ENCODE peak calls at places on chromosomes 4 and X, in five cellular contexts. K, M, A, Y and N are unnamed samples.
A peak's percentile ranks its signal among the peaks of the same experiment; 100 is the strongest.

GRCh38 chr4:81562093-81562492 is 90.4 kb upstream of the RASGEF1B start:
- DNase-seq in K (no peak), M (no peak), A (no peak), Y (no peak), N (no peak)

GRCh38 chr4:170325599-170325998 is 235.8 kb upstream of the AADAT start:
- DNase-seq in K (no peak), M (no peak), A (no peak), Y (no peak), N (no peak)

GRCh38 chr4:47926667-47927258 is 12.4 kb upstream of the NFXL1 start:
- DNase-seq in K (no peak), M (no peak), A (no peak), Y (peak; percentile 26), N (peak; percentile 61)

GRCh38 chr4:101040776-101041175 is 306.6 kb downstream of the PPP3CA start:
- DNase-seq in K (no peak), M (no peak), A (no peak), Y (no peak), N (no peak)

GRCh38 chr4:126582737-126583136 is 1050.0 kb upstream of the INTU start:
- DNase-seq in K (no peak), M (no peak), A (no peak), Y (no peak), N (no peak)

GRCh38 chr4:100417565-100417964 is 100.3 kb downstream of the EMCN start:
- DNase-seq in K (no peak), M (no peak), A (no peak), Y (no peak), N (no peak)

GRCh38 chr4:101421393-101421792 is 74.1 kb upstream of the PPP3CA start:
- DNase-seq in K (no peak), M (no peak), A (no peak), Y (no peak), N (no peak)

GRCh38 chrX:9163153-9163790 is 129.3 kb upstream of the FAM9B start:
- DNase-seq in K (no peak), M (no peak), A (no peak), Y (no peak), N (no peak)

GRCh38 chr4:145930592-145930991 is 8.0 kb downstream of the ZNF827 start:
- DNase-seq in K (no peak), M (no peak), A (no peak), Y (no peak), N (no peak)

GRCh38 chr4:182277402-182277801 is 34.2 kb downstream of the TENM3 start:
- DNase-seq in K (no peak), M (no peak), A (no peak), Y (no peak), N (no peak)
- TF ChIP-seq POLR2AphosphoS5 in K (no peak), M (no peak), A (no peak), Y (no peak), N (no peak)

DNA sequence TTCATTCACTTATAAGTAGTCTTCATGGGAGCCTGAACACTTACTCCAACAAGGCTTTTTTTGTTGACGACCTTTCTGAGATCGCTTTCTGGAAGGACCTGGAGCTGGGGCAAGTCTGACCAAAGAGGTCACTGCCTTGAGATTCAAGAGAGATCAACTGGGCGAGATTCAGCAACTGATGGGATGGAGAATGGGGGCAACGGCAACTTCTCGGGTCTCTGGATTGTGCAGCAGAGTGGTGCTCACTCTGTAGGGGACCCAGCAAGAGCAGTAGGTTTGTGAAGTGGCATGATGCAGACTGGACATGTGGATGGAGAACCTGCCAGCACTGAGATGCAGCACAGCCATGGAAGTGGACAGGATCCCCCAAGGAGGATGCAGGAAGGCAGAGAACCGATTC is 288.1 kb downstream of the EVC2 start:
- DNase-seq in K (no peak), M (no peak), A (no peak), Y (no peak), N (no peak)
- TF ChIP-seq EP300 in K (no peak), M (no peak), A (no peak), Y (no peak), N (no peak)

GRCh38 chrX:105823092-105823454 is 734 bp downstream of the NRK start:
- DNase-seq in K (no peak), M (no peak), A (no peak), Y (no peak), N (no peak)
- H3K4me3 ChIP-seq in K (peak overlapping the region; percentile 31), M (peak overlapping the region; percentile 31), A (peak overlapping the region; percentile 33), Y (no peak overlapping the region), N (peak overlapping the region; percentile 32)

GRCh38 chrX:18873836-18874235 is 110.1 kb downstream of the PHKA2 start:
- DNase-seq in K (no peak), M (no peak), A (no peak), Y (no peak), N (no peak)

GRCh38 chrX:18874560-18875255 is 109.2 kb downstream of the PHKA2 start:
- DNase-seq in K (no peak), M (no peak), A (no peak), Y (no peak), N (no peak)

GRCh38 chrX:18871970-18872369 is 111.9 kb downstream of the PHKA2 start:
- DNase-seq in K (no peak), M (no peak), A (no peak), Y (no peak), N (no peak)

GRCh38 chrX:18872621-18873020 is 111.3 kb downstream of the PHKA2 start:
- DNase-seq in K (no peak), M (no peak), A (no peak), Y (no peak), N (no peak)

GRCh38 chrX:18873189-18873791 is 110.6 kb downstream of the PHKA2 start:
- DNase-seq in K (peak; percentile 81), M (no peak), A (no peak), Y (no peak), N (no peak)
- TF ChIP-seq POLR2AphosphoS5 in K (peak; percentile 42), M (no peak), A (no peak), Y (no peak), N (no peak)